ENCODE peak calls at places on chromosome 2, in five cellular contexts. C is A673, P is epithelial cell of esophagus, F is endodermal cell, U is fibroblast of mammary gland. A is an unnamed sample.
A peak's percentile ranks its signal among the peaks of the same experiment; 100 is the strongest.

GRCh38 chr2:37084797-37085196 is 479 bp downstream of the GPATCH11 start:
- DNase-seq in C (no peak), P (no peak), F (no peak), U (no peak), A (no peak)

GRCh38 chr2:25362564-25363145 is 20.9 kb upstream of the DNMT3A start:
- DNase-seq in C (no peak), P (peak; percentile 25), F (peak; percentile 54), U (no peak), A (peak; percentile 44)

GRCh38 chr2:137178955-137179377 is 413.6 kb downstream of the THSD7B start:
- DNase-seq in C (no peak), P (peak; percentile 84), F (no peak), U (peak; percentile 89), A (no peak)

GRCh38 chr2:42792583-42793313 is at the start of gene HAAO:
- DNase-seq in C (peak; percentile 14), P (peak; percentile 17), F (peak; percentile 90), U (no peak), A (peak; percentile 83)

GRCh38 chr2:127743477-127744026 is 42.3 kb downstream of the SFT2D3 start:
- DNase-seq in C (no peak), P (no peak), F (no peak), U (no peak), A (peak; percentile 24)

GRCh38 chr2:239188536-239188935 is 212.3 kb downstream of the HDAC4 start:
- DNase-seq in C (no peak), P (no peak), F (peak; percentile 19), U (no peak), A (no peak)

GRCh38 chr2:17539993-17540812 is at the start of gene VSNL1:
- DNase-seq in C (peak; percentile 99), P (peak; percentile 95), F (peak; percentile 97), U (peak; percentile 30), A (peak; percentile 96)

GRCh38 chr2:1588051-1588993 is 156.0 kb downstream of the PXDN start:
- DNase-seq in C (no peak), P (no peak), F (peak; percentile 52), U (no peak), A (no peak)

GRCh38 chr2:167294031-167294774 is 405.9 kb downstream of the XIRP2 start:
- DNase-seq in C (peak; percentile 32), P (peak; percentile 10), F (peak; percentile 79), U (peak; percentile 28), A (peak; percentile 73)

GRCh38 chr2:112959109-112959591 is 18.7 kb upstream of the IL36G start:
- DNase-seq in C (peak; percentile 19), P (peak; percentile 44), F (peak; percentile 74), U (no peak), A (peak; percentile 74)

GRCh38 chr2:95670167-95670566 is 78.4 kb downstream of the TRIM43 start:
- DNase-seq in C (no peak), P (no peak), F (no peak), U (peak; percentile 43), A (no peak)

GRCh38 chr2:151733781-151734672 is at the start of gene NEB:
- DNase-seq in C (no peak), P (no peak), F (no peak), U (no peak), A (peak; percentile 35)

GRCh38 chr2:28477087-28477486 is 18.8 kb upstream of the PLB1 start:
- DNase-seq in C (no peak), P (no peak), F (no peak), U (no peak), A (no peak)

GRCh38 chr2:224801360-224801759 is 85.2 kb upstream of the CCDC195 start:
- DNase-seq in C (no peak), P (no peak), F (peak; percentile 54), U (no peak), A (no peak)

GRCh38 chr2:105403785-105404698 is 5.2 kb upstream of the FHL2 start:
- DNase-seq in C (no peak), P (peak; percentile 98), F (peak; percentile 77), U (peak; percentile 97), A (peak; percentile 59)

GRCh38 chr2:56714400-56714799 is 530.6 kb downstream of the CCDC85A start:
- DNase-seq in C (no peak), P (no peak), F (no peak), U (no peak), A (no peak)

GRCh38 chr2:152391318-152391717 is 56.3 kb downstream of the FMNL2 start:
- DNase-seq in C (no peak), P (no peak), F (no peak), U (no peak), A (no peak)

GRCh38 chr2:74497777-74498499 is 1.5 kb downstream of the LBX2 start:
- DNase-seq in C (no peak), P (no peak), F (peak; percentile 85), U (no peak), A (peak; percentile 72)

GRCh38 chr2:182784777-182785176 is 68.7 kb downstream of the DNAJC10 start:
- DNase-seq in C (peak; percentile 84), P (peak; percentile 37), F (no peak), U (peak; percentile 57), A (peak; percentile 64)

GRCh38 chr2:238143239-238143951 is 4.9 kb downstream of the KLHL30 start:
- DNase-seq in C (no peak), P (peak; percentile 83), F (no peak), U (peak; percentile 33), A (no peak)

GRCh38 chr2:3637311-3637675 is 20.7 kb upstream of the ALLC start:
- DNase-seq in C (no peak), P (no peak), F (peak; percentile 12), U (no peak), A (no peak)

GRCh38 chr2:36871068-36871707 is 95.1 kb downstream of the STRN start:
- DNase-seq in C (no peak), P (peak; percentile 66), F (no peak), U (peak; percentile 5), A (no peak)

GRCh38 chr2:29293830-29294438 is 178.7 kb downstream of the CLIP4 start:
- DNase-seq in C (no peak), P (peak; percentile 67), F (peak; percentile 93), U (peak; percentile 27), A (peak; percentile 91)

GRCh38 chr2:177721815-177722552 is 329.4 kb downstream of the AGPS start:
- DNase-seq in C (peak; percentile 30), P (no peak), F (no peak), U (no peak), A (no peak)

DNA sequence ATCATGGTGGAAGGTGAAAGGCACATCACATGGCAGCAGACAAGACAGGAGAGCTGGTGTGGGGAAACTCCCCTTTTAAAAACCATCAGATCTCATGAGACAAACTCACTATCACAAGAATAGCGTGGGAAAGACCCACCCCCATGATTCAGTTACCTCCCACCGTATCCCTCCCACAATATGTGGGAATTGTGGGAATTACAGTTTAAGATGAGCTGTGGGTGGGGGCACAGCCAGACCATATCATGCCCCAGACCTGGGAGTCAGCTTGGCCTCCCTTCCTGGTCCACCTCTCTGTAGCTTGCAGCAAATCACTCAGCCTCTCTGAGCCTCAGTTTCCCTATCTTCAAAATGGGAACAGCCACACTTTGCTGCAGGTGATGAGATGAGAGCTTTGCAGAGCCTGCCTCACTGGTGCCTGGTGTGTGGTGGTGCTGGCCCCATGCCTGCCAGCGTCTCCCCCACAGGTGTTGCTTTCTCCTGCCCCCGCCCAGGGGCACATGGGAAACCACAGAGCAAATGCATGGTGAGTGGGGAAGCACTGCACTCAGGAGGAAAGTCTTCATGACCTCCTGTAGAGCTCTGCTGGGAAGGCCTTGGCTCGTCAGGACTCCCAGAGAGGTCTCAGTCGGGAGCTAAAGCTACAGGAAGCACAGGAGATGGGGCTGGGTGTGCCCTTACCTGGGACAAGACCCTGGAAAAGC is 31.2 kb downstream of the GREB1 start:
- DNase-seq in C (no peak), P (no peak), F (peak; percentile 31), U (no peak), A (no peak)
- TF ChIP-seq CTCF in C (no peak), P (no peak), F (no peak), U (no peak), A (no peak)

GRCh38 chr2:150607471-150607870 is 120.0 kb upstream of the RND3 start:
- DNase-seq in C (peak; percentile 42), P (peak; percentile 30), F (no peak), U (peak; percentile 53), A (no peak)

GRCh38 chr2:150608341-150608740 is 120.9 kb upstream of the RND3 start:
- DNase-seq in C (no peak), P (peak; percentile 80), F (no peak), U (no peak), A (no peak)

GRCh38 chr2:150609831-150610582 is 122.5 kb upstream of the RND3 start:
- DNase-seq in C (no peak), P (no peak), F (no peak), U (peak; percentile 94), A (no peak)

GRCh38 chr2:150612957-150613710 is 125.7 kb upstream of the RND3 start:
- DNase-seq in C (no peak), P (no peak), F (no peak), U (no peak), A (no peak)

GRCh38 chr2:150610670-150611279 is 123.3 kb upstream of the RND3 start:
- DNase-seq in C (peak; percentile 40), P (peak; percentile 81), F (peak; percentile 76), U (peak; percentile 69), A (peak; percentile 78)
- TF ChIP-seq CTCF in C (peak; percentile 40), P (peak; percentile 80), F (peak; percentile 88), U (peak; percentile 69), A (peak; percentile 71)

DNA sequence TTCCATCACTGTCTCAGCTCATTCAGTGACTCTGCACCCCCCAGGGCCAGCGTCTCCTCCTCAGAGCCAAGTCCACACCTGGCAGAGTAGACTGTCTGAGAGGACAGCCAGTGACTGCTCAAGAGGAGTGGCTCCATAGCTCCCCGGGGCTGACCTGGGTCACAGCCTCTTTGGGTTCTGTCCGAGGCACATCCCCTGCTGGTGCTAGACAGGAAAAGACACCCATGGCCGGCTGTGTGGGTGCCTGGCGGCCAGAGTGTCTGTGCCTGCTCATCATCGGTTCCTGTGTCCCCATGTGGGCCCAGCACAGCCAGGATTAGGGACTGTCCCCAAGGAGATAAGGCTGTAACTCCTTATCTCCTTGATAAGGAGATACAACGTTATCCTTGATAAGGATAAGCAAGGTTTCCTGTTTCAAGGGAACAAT is 3.5 kb upstream of the CROCC2 start:
- DNase-seq in C (no peak), P (no peak), F (peak; percentile 78), U (no peak), A (no peak)
- TF ChIP-seq CTCF in C (no peak), P (no peak), F (no peak), U (no peak), A (no peak)

GRCh38 chr2:188598551-188598950 is 306.9 kb downstream of the GULP1 start:
- DNase-seq in C (no peak), P (no peak), F (no peak), U (no peak), A (no peak)

GRCh38 chr2:188599140-188599539 is 307.5 kb downstream of the GULP1 start:
- DNase-seq in C (no peak), P (no peak), F (no peak), U (no peak), A (no peak)

GRCh38 chr2:188600536-188601210 is 309.0 kb downstream of the GULP1 start:
- DNase-seq in C (peak; percentile 47), P (no peak), F (no peak), U (peak; percentile 81), A (no peak)

GRCh38 chr2:188601927-188602326 is 310.3 kb downstream of the GULP1 start:
- DNase-seq in C (no peak), P (no peak), F (no peak), U (peak; percentile 65), A (no peak)

DNA sequence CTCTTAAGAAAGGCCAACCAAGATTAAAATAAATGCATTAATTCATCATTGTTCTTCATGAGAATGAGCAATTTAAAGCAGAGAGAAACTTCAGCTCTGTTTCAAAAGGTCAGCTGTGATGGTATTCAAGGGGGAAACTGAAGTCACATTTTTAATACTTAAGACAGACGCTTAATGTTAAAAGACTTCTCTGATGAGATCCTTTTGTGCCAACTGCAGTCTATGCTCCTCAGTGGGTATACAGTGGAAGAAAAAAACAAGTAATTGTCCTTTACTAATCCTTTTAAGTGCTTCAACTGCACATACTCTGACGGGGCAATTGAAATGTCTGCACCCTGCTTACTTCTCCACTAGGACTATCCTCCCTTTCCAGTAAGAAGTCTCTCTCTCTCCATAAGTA is 309.7 kb downstream of the GULP1 start:
- DNase-seq in C (peak; percentile 84), P (no peak), F (no peak), U (no peak), A (peak; percentile 15)
- TF ChIP-seq CTCF in C (peak; percentile 15), P (no peak), F (peak; percentile 38), U (no peak), A (no peak)

A was measured in GM23338.